ENCODE peak calls at places on chromosomes 2 and 18, in six cellular contexts. U is right cardiac atrium, T is dorsolateral prefrontal cortex, V is endodermal cell, I is epithelial cell of proximal tubule, G is MG63. D is an unnamed sample.

GRCh38 chr2:113847144-113847543 is 42.7 kb upstream of the ACTR3 start:
- DNase-seq in U (no peak), G (peak; percentile 96), V (no peak), I (peak; percentile 97), T (no peak), D (no peak)

GRCh38 chr18:75218524-75218923 is 7.9 kb downstream of the TSHZ1 start:
- DNase-seq in T (no peak), I (no peak), G (no peak), U (no peak), V (no peak), D (no peak)

GRCh38 chr18:23331091-23331920 is 121.8 kb upstream of the RIOK3 start:
- DNase-seq in U (no peak), I (no peak), V (peak; percentile 80), G (no peak), T (no peak), D (peak; percentile 54)

GRCh38 chr2:26722911-26723310 is 30.4 kb downstream of the KCNK3 start:
- DNase-seq in G (no peak), U (peak; percentile 41), I (no peak), V (no peak), T (no peak), D (no peak)

GRCh38 chr2:65710779-65711295 is 278.4 kb upstream of the SPRED2 start:
- DNase-seq in V (peak; percentile 77), G (no peak), U (no peak), T (no peak), I (no peak), D (peak; percentile 52)

GRCh38 chr2:217147751-217148318 is 288.0 kb upstream of the TNP1 start:
- DNase-seq in U (no peak), G (no peak), I (no peak), V (peak; percentile 57), T (no peak), D (no peak)

GRCh38 chr2:11368059-11368572 is 23.7 kb upstream of the ROCK2 start:
- DNase-seq in G (no peak), T (peak; percentile 44), V (no peak), U (peak; percentile 80), I (no peak), D (no peak)

GRCh38 chr18:14098428-14098827 is 33.8 kb downstream of the ZNF519 start:
- DNase-seq in V (no peak), I (no peak), T (no peak), G (no peak), U (no peak), D (no peak)

GRCh38 chr2:200466703-200467418 is 43.0 kb downstream of the KCTD18 start:
- DNase-seq in G (peak; percentile 4), V (no peak), T (no peak), U (peak; percentile 64), I (no peak), D (no peak)

GRCh38 chr2:9548506-9548905 is 7.1 kb downstream of the ADAM17 start:
- DNase-seq in G (no peak), I (no peak), V (no peak), U (no peak), T (no peak), D (no peak)

GRCh38 chr2:159249955-159250723 is 36.4 kb downstream of the WDSUB1 start:
- DNase-seq in T (no peak), G (peak; percentile 80), I (peak; percentile 75), V (no peak), U (peak; percentile 54), D (no peak)

GRCh38 chr2:208135794-208136369 is 6.3 kb upstream of the CRYGC start:
- DNase-seq in V (no peak), G (no peak), U (no peak), I (no peak), T (no peak), D (no peak)

GRCh38 chr2:42077343-42077742 is 29.5 kb downstream of the PKDCC start:
- DNase-seq in T (no peak), U (no peak), I (no peak), G (no peak), V (peak; percentile 58), D (no peak)

GRCh38 chr2:197092431-197092830 is 165.9 kb upstream of the PGAP1 start:
- DNase-seq in I (no peak), U (no peak), V (no peak), G (peak; percentile 30), T (no peak), D (no peak)

GRCh38 chr2:232260075-232260474 is 118.5 kb upstream of the ALPP start:
- DNase-seq in U (no peak), T (no peak), I (peak; percentile 82), G (peak; percentile 69), V (no peak), D (no peak)

GRCh38 chr2:236997086-236997485 is 88.6 kb upstream of the COPS8 start:
- DNase-seq in U (no peak), T (no peak), I (no peak), V (peak; percentile 74), G (no peak), D (no peak)

DNA sequence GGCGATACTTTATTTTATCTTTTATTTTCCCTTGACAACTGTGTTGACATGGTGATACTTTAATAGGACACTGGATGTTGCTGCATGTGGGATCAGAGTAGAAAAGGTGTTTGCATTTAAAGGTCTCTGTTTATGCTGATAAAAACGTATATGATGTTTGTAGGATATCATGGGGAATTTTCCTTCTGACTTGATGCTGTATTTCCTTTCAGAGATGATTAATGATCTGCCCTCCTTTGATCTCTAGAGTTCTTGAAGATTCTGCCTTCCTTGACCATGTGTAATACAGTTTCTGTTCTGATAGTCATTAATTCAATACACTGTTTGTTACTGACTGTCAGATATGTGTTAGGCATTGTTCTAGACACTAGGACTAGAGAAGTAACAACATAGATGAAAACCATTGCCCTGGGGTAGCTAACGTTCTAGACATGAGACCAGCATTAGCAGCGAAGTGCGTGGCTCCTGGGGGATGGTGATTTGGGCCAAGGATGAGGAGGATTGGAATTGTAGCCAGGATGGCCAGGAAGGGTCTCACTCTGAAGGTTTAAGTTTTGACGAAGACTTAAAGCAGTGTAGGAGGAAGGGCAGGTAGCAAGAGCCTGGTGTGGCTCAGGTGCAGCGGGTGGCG is 2.8 kb downstream of the ATG4B start:
- DNase-seq in T (no peak), G (no peak), V (no peak), U (no peak), I (no peak), D (no peak)
- H3K4me3 ChIP-seq in T (no peak overlapping the region), G (no peak overlapping the region), V (peak overlapping the region; percentile 69), U (no peak overlapping the region), I (no peak overlapping the region), D (no peak overlapping the region)

GRCh38 chr2:202278036-202278760 is 12.6 kb downstream of the NOP58 start:
- DNase-seq in T (no peak), I (no peak), V (peak; percentile 53), G (no peak), U (no peak), D (no peak)

DNA sequence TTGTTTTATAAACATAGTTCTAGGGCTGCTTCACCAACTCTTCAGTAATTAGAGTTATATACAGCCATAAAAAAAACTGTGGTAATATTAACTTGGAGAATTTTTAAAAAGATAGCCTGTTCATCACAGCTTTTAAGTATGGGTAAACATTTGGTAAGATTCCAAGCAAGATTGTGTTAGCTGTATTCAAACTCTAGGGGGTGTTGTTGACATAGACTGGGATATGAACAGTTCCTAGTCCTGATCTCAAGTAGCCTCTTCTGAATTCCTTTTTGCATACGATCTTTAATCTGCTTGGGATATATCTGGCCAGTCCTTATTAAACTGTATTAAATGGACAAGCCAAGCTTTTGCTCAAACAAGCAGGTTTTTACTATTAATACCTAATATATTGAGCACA is 13.4 kb downstream of the NOP58 start:
- DNase-seq in T (no peak), G (no peak), U (no peak), I (no peak), V (no peak), D (peak; percentile 42)
- H3K4me3 ChIP-seq in T (no peak overlapping the region), G (no peak overlapping the region), U (no peak overlapping the region), I (no peak overlapping the region), V (no peak overlapping the region), D (no peak overlapping the region)

GRCh38 chr2:24453379-24454073 is 37.5 kb upstream of the NCOA1 start:
- DNase-seq in V (no peak), G (no peak), U (no peak), I (no peak), T (no peak), D (no peak)
- H3K4me3 ChIP-seq in V (no peak overlapping the region), G (peak overlapping the region; percentile 33), U (peak overlapping the region; percentile 54), I (peak overlapping the region; percentile 42), T (peak overlapping the region; percentile 34), D (no peak overlapping the region)

GRCh38 chr2:132009177-132009873 is 152.4 kb downstream of the ANKRD30BL start:
- DNase-seq in V (no peak), I (no peak), G (no peak), U (no peak), T (no peak), D (no peak)
- H3K4me3 ChIP-seq in V (peak overlapping the region; percentile 49), I (peak overlapping the region; percentile 44), G (peak overlapping the region; percentile 25), U (peak overlapping the region; percentile 69), T (peak overlapping the region; percentile 54), D (peak overlapping the region; percentile 27)

DNA sequence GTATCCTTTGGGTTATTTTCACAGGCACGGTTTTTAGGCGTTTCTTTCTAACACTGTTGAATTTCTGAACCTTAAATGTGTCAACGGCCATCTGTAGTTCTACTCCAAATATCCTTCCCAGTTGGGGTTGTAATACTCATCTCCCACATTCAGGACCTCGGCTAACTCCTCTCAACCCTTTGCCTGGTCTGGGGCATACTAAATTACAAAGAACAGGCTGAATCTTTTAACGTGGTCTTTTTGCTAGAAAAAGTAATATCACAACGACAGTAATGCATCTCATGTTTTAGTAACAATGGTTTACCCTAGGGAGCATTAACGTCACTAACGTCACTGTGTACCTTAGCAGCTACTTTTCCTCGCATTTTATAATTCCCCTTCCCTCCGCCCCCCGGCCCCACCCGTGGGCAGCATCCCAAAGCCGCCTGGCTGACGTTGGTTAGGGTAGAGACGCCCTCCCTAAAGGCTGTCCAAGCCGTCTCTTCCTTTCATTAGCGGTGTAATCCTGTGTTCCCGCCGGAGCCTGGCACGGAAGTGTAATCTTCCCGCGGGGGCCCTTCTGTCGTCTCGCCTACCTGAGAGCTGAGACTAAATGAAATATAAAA is 2.0 kb downstream of the RPRM start:
- DNase-seq in U (no peak), V (no peak), G (no peak), T (no peak), I (no peak), D (peak; percentile 43)
- H3K4me3 ChIP-seq in U (peak overlapping the region; percentile 2), V (peak overlapping the region; percentile 94), G (no peak overlapping the region), T (peak overlapping the region; percentile 55), I (no peak overlapping the region), D (peak overlapping the region; percentile 84)

DNA sequence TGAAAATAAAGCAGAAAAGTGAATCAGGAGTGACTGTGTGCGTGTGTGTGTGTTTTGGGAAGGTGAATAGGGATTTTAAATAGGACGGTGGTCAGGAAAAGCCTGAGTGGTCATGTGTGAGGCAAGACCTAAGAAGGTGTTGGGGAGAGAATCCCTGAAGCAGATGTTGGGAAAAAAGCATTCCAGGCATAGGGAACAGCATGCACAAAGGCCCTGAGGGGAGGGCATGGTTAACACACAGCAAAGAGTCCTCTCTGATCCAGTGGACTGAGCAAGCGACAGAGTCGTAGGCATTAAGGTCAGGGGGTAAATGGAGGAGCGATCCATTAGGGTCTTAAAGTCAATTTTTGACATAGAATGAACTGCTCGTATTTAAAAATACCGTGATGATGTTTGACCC is 34.0 kb upstream of the OTOS start:
- DNase-seq in I (no peak), U (no peak), G (no peak), T (no peak), V (peak; percentile 4), D (no peak)
- H3K4me3 ChIP-seq in I (no peak overlapping the region), U (no peak overlapping the region), G (no peak overlapping the region), T (no peak overlapping the region), V (no peak overlapping the region), D (no peak overlapping the region)

D was measured in H7.